ENCODE peak calls at places on chromosomes 2 and 18, in nine cellular contexts. V is neural crest cell, G is NCI-H2171, K is A172, D is EH, Z is GM12892, I is kidney tubule cell, O is MV-4-11, H is putamen. P is an unnamed sample.

GRCh38 chr18:62662799-62663173 is 52.6 kb upstream of the PHLPP1 start:
- DNase-seq in V (no peak), G (no peak), K (no peak), D (no peak), Z (no peak), I (no peak), O (no peak), H (no peak), P (no peak)

GRCh38 chr2:9538000-9538507 is 17.6 kb downstream of the ADAM17 start:
- DNase-seq in V (no peak), G (no peak), K (peak), D (peak), Z (no peak), I (peak), O (peak), H (no peak), P (no peak)

GRCh38 chr2:181077128-181077709 is 96.8 kb downstream of the UBE2E3 start:
- DNase-seq in V (peak), G (peak), K (peak), D (peak), Z (no peak), I (peak), O (peak), H (peak), P (peak)

GRCh38 chr2:136117391-136117841 is 533 bp downstream of the CXCR4 start:
- DNase-seq in V (peak), G (peak), K (no peak), D (no peak), Z (peak), I (peak), O (peak), H (peak), P (no peak)

GRCh38 chr2:120237491-120237902 is 14.3 kb upstream of the TMEM185B start:
- DNase-seq in V (no peak), G (no peak), K (peak), D (peak), Z (no peak), I (peak), O (no peak), H (no peak), P (no peak)

GRCh38 chr2:232431705-232432590 is 24.0 kb upstream of the ALPI start:
- DNase-seq in V (no peak), G (no peak), K (no peak), D (no peak), Z (no peak), I (no peak), O (no peak), H (no peak), P (no peak)

GRCh38 chr2:74959106-74959751 is 786 bp downstream of the POLE4 start:
- DNase-seq in V (no peak), G (no peak), K (no peak), D (no peak), Z (no peak), I (no peak), O (no peak), H (no peak), P (no peak)

GRCh38 chr2:38793511-38793910 is 15.5 kb downstream of the GEMIN6 start:
- DNase-seq in V (no peak), G (no peak), K (no peak), D (no peak), Z (no peak), I (no peak), O (no peak), H (no peak), P (no peak)

GRCh38 chr18:48238206-48238605 is 171.0 kb downstream of the ZBTB7C start:
- DNase-seq in V (no peak), G (no peak), K (peak), D (peak), Z (no peak), I (no peak), O (no peak), H (no peak), P (no peak)

GRCh38 chr2:185583058-185583816 is 155.4 kb upstream of the FSIP2 start:
- DNase-seq in V (no peak), G (no peak), K (peak), D (no peak), Z (no peak), I (peak), O (no peak), H (no peak), P (no peak)

GRCh38 chr2:240875228-240876034 is 6.8 kb downstream of the AGXT start:
- DNase-seq in V (no peak), G (no peak), K (no peak), D (no peak), Z (no peak), I (no peak), O (no peak), H (no peak), P (no peak)

GRCh38 chr2:86284401-86284841 is 53.0 kb downstream of the REEP1 start:
- DNase-seq in V (no peak), G (no peak), K (no peak), D (no peak), Z (no peak), I (peak), O (no peak), H (no peak), P (no peak)

GRCh38 chr2:31401580-31401979 is 13.0 kb downstream of the XDH start:
- DNase-seq in V (no peak), G (no peak), K (peak), D (peak), Z (no peak), I (peak), O (no peak), H (no peak), P (no peak)

GRCh38 chr2:188291142-188291616 is 495 bp upstream of the GULP1 start:
- DNase-seq in V (no peak), G (no peak), K (no peak), D (peak), Z (no peak), I (peak), O (no peak), H (no peak), P (no peak)

GRCh38 chr2:46963961-46964673 is 48.5 kb upstream of the MCFD2 start:
- DNase-seq in V (no peak), G (no peak), K (no peak), D (peak), Z (no peak), I (peak), O (no peak), H (no peak), P (no peak)

GRCh38 chr2:113876503-113877387 is 13.1 kb upstream of the ACTR3 start:
- DNase-seq in V (no peak), G (no peak), K (peak), D (no peak), Z (no peak), I (peak), O (no peak), H (no peak), P (no peak)

GRCh38 chr2:140791802-140792201 is 1339.0 kb downstream of the LRP1B start:
- DNase-seq in V (no peak), G (no peak), K (no peak), D (no peak), Z (no peak), I (peak), O (no peak), H (peak), P (no peak)

GRCh38 chr18:41655074-41655473 is 300.0 kb upstream of the PIK3C3 start:
- DNase-seq in V (no peak), G (no peak), K (no peak), D (no peak), Z (no peak), I (no peak), O (peak), H (no peak), P (no peak)

GRCh38 chr2:174972924-174973323 is 32.3 kb downstream of the CHN1 start:
- DNase-seq in V (no peak), G (no peak), K (peak), D (peak), Z (no peak), I (peak), O (no peak), H (no peak), P (no peak)

GRCh38 chr18:31587538-31587937 is 4.1 kb upstream of the TTR start:
- DNase-seq in V (no peak), G (no peak), K (no peak), D (no peak), Z (no peak), I (no peak), O (no peak), H (no peak), P (no peak)

GRCh38 chr2:85756822-85757435 is 3.1 kb downstream of the ATOH8 start:
- DNase-seq in V (no peak), G (no peak), K (no peak), D (no peak), Z (no peak), I (no peak), O (no peak), H (no peak), P (no peak)

GRCh38 chr18:33577688-33578370 is at the start of gene ASXL3:
- DNase-seq in V (peak), G (peak), K (no peak), D (no peak), Z (no peak), I (peak), O (no peak), H (peak), P (no peak)

GRCh38 chr2:19802088-19802806 is 99.5 kb downstream of the TTC32 start:
- DNase-seq in V (no peak), G (no peak), K (no peak), D (peak), Z (no peak), I (peak), O (no peak), H (no peak), P (no peak)

GRCh38 chr18:69584429-69584828 is 183.7 kb downstream of the DOK6 start:
- DNase-seq in V (no peak), G (no peak), K (no peak), D (no peak), Z (no peak), I (no peak), O (no peak), H (no peak), P (no peak)

GRCh38 chr2:20507166-20507692 is 60.4 kb downstream of the RHOB start:
- DNase-seq in V (no peak), G (no peak), K (peak), D (peak), Z (no peak), I (peak), O (peak), H (no peak), P (peak)

GRCh38 chr18:76506974-76507764 is 12.1 kb upstream of the ZNF516 start:
- DNase-seq in V (no peak), G (no peak), K (no peak), D (no peak), Z (no peak), I (no peak), O (no peak), H (no peak), P (no peak)

GRCh38 chr2:78351208-78351607 is 674.3 kb upstream of the REG3G start:
- DNase-seq in V (no peak), G (peak), K (no peak), D (no peak), Z (no peak), I (peak), O (peak), H (no peak), P (no peak)

GRCh38 chr2:201950606-201951005 is 83.0 kb upstream of the FZD7 start:
- DNase-seq in V (no peak), G (no peak), K (no peak), D (peak), Z (no peak), I (peak), O (peak), H (no peak), P (no peak)

GRCh38 chr18:35998967-35999366 is 26.5 kb downstream of the RMP24 start:
- DNase-seq in V (no peak), G (peak), K (peak), D (no peak), Z (no peak), I (peak), O (no peak), H (no peak), P (no peak)

GRCh38 chr2:14944562-14945346 is 312.2 kb downstream of the LRATD1 start:
- DNase-seq in V (no peak), G (peak), K (peak), D (peak), Z (no peak), I (peak), O (peak), H (no peak), P (no peak)

GRCh38 chr2:239370876-239371725 is 29.7 kb downstream of the HDAC4 start:
- DNase-seq in V (no peak), G (no peak), K (no peak), D (no peak), Z (no peak), I (no peak), O (no peak), H (no peak), P (no peak)

GRCh38 chr18:62717059-62717849 is 1.9 kb downstream of the PHLPP1 start:
- DNase-seq in V (no peak), G (no peak), K (peak), D (peak), Z (no peak), I (peak), O (peak), H (peak), P (no peak)